ENCODE peak calls at places on chromosome 19, in seven cellular contexts. P is pancreas, N is thoracic aorta, K is ovary, A is astrocyte of the cerebellum, R is colonic mucosa, L is lower leg skin. W is an unnamed sample.

GRCh38 chr19:47155141-47155540 is 24.5 kb downstream of the SAE1 start:
- DNase-seq in P (no peak), N (no peak), K (no peak), A (no peak), R (peak), L (no peak), W (no peak)

GRCh38 chr19:46718157-46718933 is 1.4 kb upstream of the PRKD2 start:
- DNase-seq in P (peak), N (no peak), K (no peak), A (no peak), R (peak), L (no peak), W (peak)

GRCh38 chr19:4164262-4164661 is 10.8 kb downstream of the CREB3L3 start:
- DNase-seq in P (no peak), N (no peak), K (no peak), A (no peak), R (no peak), L (no peak), W (no peak)

GRCh38 chr19:51461723-51462161 is 3.5 kb upstream of the SIGLEC8 start:
- DNase-seq in P (no peak), N (no peak), K (no peak), A (no peak), R (no peak), L (no peak), W (no peak)

GRCh38 chr19:11453468-11454341 is 18.3 kb downstream of the PRKCSH start:
- DNase-seq in P (no peak), N (no peak), K (no peak), A (no peak), R (no peak), L (no peak), W (no peak)

GRCh38 chr19:51022526-51022925 is 3.0 kb upstream of the KLK10 start:
- DNase-seq in P (peak), N (no peak), K (no peak), A (no peak), R (no peak), L (no peak), W (no peak)

GRCh38 chr19:750640-751423 is at the start of gene MISP:
- DNase-seq in P (peak), N (no peak), K (no peak), A (no peak), R (peak), L (no peak), W (peak)

GRCh38 chr19:51327066-51327985 is 14.6 kb downstream of the VSIG10L start:
- DNase-seq in P (no peak), N (no peak), K (no peak), A (no peak), R (peak), L (no peak), W (peak)

GRCh38 chr19:55355213-55355821 is 798 bp upstream of the COX6B2 start:
- DNase-seq in P (no peak), N (no peak), K (no peak), A (no peak), R (peak), L (no peak), W (no peak)

GRCh38 chr19:28640506-28640905 is 572.4 kb downstream of the UQCRFS1 start:
- DNase-seq in P (no peak), N (no peak), K (no peak), A (no peak), R (no peak), L (no peak), W (no peak)

GRCh38 chr19:42193706-42194105 is 23.8 kb downstream of the DEDD2 start:
- DNase-seq in P (no peak), N (no peak), K (no peak), A (no peak), R (no peak), L (no peak), W (no peak)
- TF ChIP-seq CTCF in P (no peak), N (no peak), K (no peak), A (no peak), R (no peak), L (no peak), W (no peak)

GRCh38 chr19:48784527-48784926 is 26.3 kb downstream of the BCAT2 start:
- DNase-seq in P (no peak), N (no peak), K (no peak), A (no peak), R (no peak), L (no peak), W (no peak)
- TF ChIP-seq CTCF in P (peak), N (no peak), K (no peak), A (no peak), R (no peak), L (no peak), W (no peak)

GRCh38 chr19:16383584-16384161 is 59.0 kb downstream of the KLF2 start:
- DNase-seq in P (no peak), N (no peak), K (no peak), A (no peak), R (no peak), L (no peak), W (no peak)
- TF ChIP-seq CTCF in P (no peak), N (no peak), K (no peak), A (no peak), R (no peak), L (no peak), W (no peak)

GRCh38 chr19:2253106-2254051 is 2.8 kb downstream of the JSRP1 start:
- DNase-seq in P (peak), N (no peak), K (no peak), A (no peak), R (no peak), L (no peak), W (no peak)
- TF ChIP-seq CTCF in P (no peak), N (no peak), K (no peak), A (no peak), R (no peak), L (no peak), W (no peak)

GRCh38 chr19:41904118-41904870 is 21.3 kb downstream of the ARHGEF1 start:
- DNase-seq in P (no peak), N (no peak), K (no peak), A (no peak), R (peak), L (no peak), W (peak)
- TF ChIP-seq CTCF in P (no peak), N (no peak), K (no peak), A (no peak), R (no peak), L (no peak), W (no peak)

GRCh38 chr19:40284501-40285352 is at the start of gene AKT2:
- DNase-seq in P (peak), N (no peak), K (peak), A (no peak), R (no peak), L (no peak), W (peak)
- TF ChIP-seq CTCF in P (no peak), N (no peak), K (no peak), A (no peak), R (no peak), L (no peak), W (no peak)

GRCh38 chr19:13078897-13079541 is 23.6 kb downstream of the LYL1 start:
- DNase-seq in P (no peak), N (no peak), K (no peak), A (no peak), R (peak), L (no peak), W (no peak)

GRCh38 chr19:13076787-13077186 is 25.9 kb downstream of the LYL1 start:
- DNase-seq in P (no peak), N (no peak), K (no peak), A (no peak), R (no peak), L (no peak), W (no peak)

GRCh38 chr19:13074378-13074777 is 28.3 kb downstream of the LYL1 start:
- DNase-seq in P (no peak), N (no peak), K (no peak), A (no peak), R (no peak), L (no peak), W (no peak)

GRCh38 chr19:13077233-13077632 is 25.4 kb downstream of the LYL1 start:
- DNase-seq in P (no peak), N (no peak), K (no peak), A (no peak), R (no peak), L (no peak), W (no peak)

DNA sequence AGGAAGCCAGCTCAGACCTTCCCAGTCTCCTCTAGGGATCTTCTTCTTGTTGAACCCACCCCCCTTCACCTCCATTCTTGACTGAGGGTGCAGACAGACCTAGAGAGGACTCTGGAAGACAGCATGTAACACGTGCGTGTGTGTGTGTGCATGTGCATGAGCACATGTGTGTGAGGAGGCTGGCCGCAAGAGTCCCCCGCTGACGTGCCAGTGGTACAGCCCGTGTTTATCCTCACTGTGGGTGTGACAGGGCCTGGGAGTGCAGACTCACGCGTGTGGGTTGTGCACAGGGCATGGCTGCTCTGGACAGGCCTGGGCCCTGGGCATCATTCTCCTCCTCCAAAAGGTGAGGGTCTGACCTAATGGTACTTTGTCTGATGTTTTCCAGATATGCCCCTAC is 26.3 kb downstream of the LYL1 start:
- DNase-seq in P (no peak), N (no peak), K (no peak), A (no peak), R (no peak), L (no peak), W (no peak)
- TF ChIP-seq CTCF in P (no peak), N (no peak), K (no peak), A (no peak), R (no peak), L (no peak), W (no peak)

GRCh38 chr19:5572556-5573286 is 5.0 kb upstream of the TINCR start:
- DNase-seq in P (no peak), N (no peak), K (no peak), A (no peak), R (peak), L (no peak), W (peak)
- TF ChIP-seq CTCF in P (no peak), N (no peak), K (no peak), A (no peak), R (no peak), L (no peak), W (no peak)

W was measured in Calu3.